ENCODE peak calls at places on chromosomes 4 and X, in nine cellular contexts. Z is GF-D8, I is A673, R is GM03348, G is ecto neural progenitor cell, H is mesenchymal stem cell, A is tibial nerve, B is HS-5, U is left kidney. P is an unnamed sample.

GRCh38 chr4:3630934-3631585 is 98.8 kb upstream of the LRPAP1 start:
- DNase-seq in H (no peak), G (no peak), I (no peak), B (no peak), A (no peak), R (no peak), Z (no peak), U (peak; percentile 65), P (no peak)

GRCh38 chr4:2451821-2452785 is 16.8 kb upstream of the RNF4 start:
- DNase-seq in G (no peak), I (no peak), Z (no peak), B (no peak), A (no peak), H (no peak), R (no peak), U (no peak), P (no peak)

GRCh38 chr4:42150653-42151567 is 1.5 kb downstream of the BEND4 start:
- DNase-seq in I (no peak), H (peak; percentile 7), B (no peak), G (peak; percentile 51), U (peak; percentile 56), R (peak; percentile 8), A (no peak), Z (no peak), P (no peak)

GRCh38 chrX:138345801-138346200 is 365.7 kb downstream of the FGF13 start:
- DNase-seq in R (no peak), Z (no peak), A (no peak), B (no peak), H (no peak), G (no peak), U (no peak), I (no peak), P (no peak)

GRCh38 chr4:125254111-125254510 is 60.6 kb upstream of the FAT4 start:
- DNase-seq in B (no peak), H (peak; percentile 7), A (no peak), Z (no peak), I (no peak), G (no peak), R (peak; percentile 16), U (no peak), P (no peak)

GRCh38 chr4:185219551-185220344 is 10.3 kb downstream of the SNX25 start:
- DNase-seq in B (no peak), U (peak; percentile 56), G (no peak), H (peak; percentile 66), A (no peak), Z (no peak), R (peak; percentile 44), I (peak; percentile 87), P (peak; percentile 95)

GRCh38 chr4:94453534-94453963 is 1.8 kb downstream of the PDLIM5 start:
- DNase-seq in U (peak; percentile 7), H (peak; percentile 52), B (no peak), Z (no peak), G (no peak), R (no peak), A (no peak), I (peak; percentile 22), P (no peak)

GRCh38 chr4:92387459-92388069 is 83.8 kb downstream of the GRID2 start:
- DNase-seq in R (peak; percentile 23), A (no peak), I (peak; percentile 32), G (no peak), Z (no peak), B (peak; percentile 36), H (peak; percentile 49), U (peak; percentile 69), P (peak; percentile 42)

GRCh38 chr4:40240040-40240653 is 43.3 kb downstream of the RHOH start:
- DNase-seq in B (no peak), G (no peak), H (peak; percentile 27), R (no peak), Z (no peak), U (no peak), I (no peak), A (no peak), P (no peak)

GRCh38 chr4:92599044-92599443 is 295.3 kb downstream of the GRID2 start:
- DNase-seq in A (no peak), B (no peak), G (no peak), U (no peak), H (peak; percentile 6), I (peak; percentile 0), R (no peak), Z (no peak), P (no peak)

GRCh38 chr4:55947912-55948725 is 626 bp upstream of the CEP135 start:
- DNase-seq in A (no peak), G (no peak), H (peak; percentile 98), U (peak; percentile 35), Z (peak; percentile 26), I (peak; percentile 41), R (peak; percentile 71), B (peak; percentile 91), P (no peak)

GRCh38 chr4:113169368-113169767 is 119.9 kb downstream of the ANK2 start:
- DNase-seq in H (no peak), A (no peak), G (no peak), I (no peak), Z (no peak), U (peak; percentile 83), B (no peak), R (no peak), P (no peak)

GRCh38 chrX:41153453-41153852 is 68.2 kb downstream of the USP9X start:
- DNase-seq in G (no peak), R (no peak), Z (no peak), U (no peak), I (no peak), B (no peak), H (peak; percentile 30), A (no peak), P (no peak)

GRCh38 chr4:1246111-1246881 is 2.6 kb downstream of the CTBP1 start:
- DNase-seq in I (no peak), A (no peak), H (peak; percentile 17), U (no peak), G (no peak), R (peak; percentile 21), B (no peak), Z (peak; percentile 21), P (no peak)

GRCh38 chrX:28177202-28177601 is 196.0 kb upstream of the DCAF8L1 start:
- DNase-seq in R (no peak), U (no peak), I (peak; percentile 1), B (no peak), A (no peak), Z (no peak), H (no peak), G (no peak), P (no peak)

GRCh38 chrX:154734101-154734781 is 16.6 kb downstream of the GAB3 start:
- DNase-seq in U (no peak), R (peak; percentile 23), H (peak; percentile 90), G (no peak), I (no peak), B (no peak), Z (peak; percentile 88), A (no peak), P (no peak)

GRCh38 chrX:54817220-54817820 is 9.8 kb downstream of the MAGED2 start:
- DNase-seq in G (no peak), B (no peak), R (no peak), I (no peak), Z (no peak), U (peak; percentile 1), H (no peak), A (no peak), P (no peak)

GRCh38 chr4:158758703-158759102 is 10.1 kb upstream of the FNIP2 start:
- DNase-seq in A (no peak), B (no peak), G (no peak), Z (no peak), H (no peak), U (no peak), R (no peak), I (no peak), P (no peak)

GRCh38 chr4:150140774-150141400 is 62.6 kb downstream of the DCLK2 start:
- DNase-seq in B (peak; percentile 65), U (no peak), R (peak; percentile 62), I (peak; percentile 55), A (no peak), H (peak; percentile 61), G (no peak), Z (no peak), P (no peak)

GRCh38 chrX:49209434-49210251 is 9.7 kb upstream of the SYP start:
- DNase-seq in G (no peak), H (no peak), B (no peak), Z (no peak), I (no peak), U (peak; percentile 45), R (no peak), A (no peak), P (no peak)

GRCh38 chrX:136185409-136186022 is 38.2 kb downstream of the FHL1 start:
- DNase-seq in G (no peak), A (no peak), B (no peak), U (peak; percentile 35), I (peak; percentile 32), R (peak; percentile 24), Z (no peak), H (peak; percentile 63), P (no peak)

GRCh38 chr4:169774466-169775445 is 17.0 kb upstream of the HPF1 start:
- DNase-seq in H (no peak), G (peak; percentile 67), A (no peak), Z (no peak), U (peak; percentile 74), R (no peak), B (no peak), I (no peak), P (no peak)

P was measured in SK-N-MC.